ENCODE peak calls at places on chromosomes 4 and X, in seven cellular contexts. U, C, K, I, Q, G and A are unnamed samples.

GRCh38 chrX:109880629-109881028 is 122.3 kb upstream of the TMEM164 start:
- DNase-seq in U (peak; percentile 60), C (no peak), K (no peak), I (no peak), Q (peak; percentile 39), G (no peak), A (no peak)

GRCh38 chr4:154549894-154550790 is at the start of gene PLRG1:
- DNase-seq in U (peak; percentile 90), C (peak; percentile 88), K (peak; percentile 89), I (peak; percentile 98), Q (peak; percentile 70), G (peak; percentile 82), A (peak; percentile 67)

GRCh38 chr4:122606364-122607043 is 14.4 kb downstream of the IL21 start:
- DNase-seq in U (no peak), C (no peak), K (no peak), I (peak; percentile 60), Q (no peak), G (no peak), A (no peak)

GRCh38 chrX:9644335-9644734 is 121.3 kb downstream of the GPR143 start:
- DNase-seq in U (no peak), C (no peak), K (no peak), I (no peak), Q (peak; percentile 61), G (no peak), A (no peak)

GRCh38 chr4:108466936-108467902 is 153.2 kb upstream of the RPL34 start:
- DNase-seq in U (no peak), C (peak; percentile 6), K (no peak), I (peak; percentile 47), Q (peak; percentile 19), G (no peak), A (no peak)

GRCh38 chr4:115657991-115658390 is 544.6 kb upstream of the NDST4 start:
- DNase-seq in U (no peak), C (no peak), K (no peak), I (no peak), Q (no peak), G (no peak), A (no peak)

GRCh38 chr4:1479454-1479853 is 73.2 kb upstream of the NKX1-1 start:
- DNase-seq in U (no peak), C (no peak), K (peak; percentile 7), I (no peak), Q (no peak), G (no peak), A (no peak)

GRCh38 chrX:21875013-21875412 is 19.2 kb downstream of the YY2 start:
- DNase-seq in U (no peak), C (no peak), K (peak; percentile 30), I (no peak), Q (no peak), G (no peak), A (no peak)

GRCh38 chr4:109730294-109731051 is 603 bp upstream of the PLA2G12A start:
- DNase-seq in U (no peak), C (no peak), K (peak; percentile 59), I (peak; percentile 69), Q (peak; percentile 13), G (peak; percentile 17), A (peak; percentile 12)

GRCh38 chrX:19174401-19175025 is 52.2 kb upstream of the ADGRG2 start:
- DNase-seq in U (no peak), C (no peak), K (no peak), I (no peak), Q (no peak), G (no peak), A (no peak)

GRCh38 chr4:80225628-80226027 is 28.3 kb downstream of the PRDM8 start:
- DNase-seq in U (no peak), C (no peak), K (no peak), I (no peak), Q (no peak), G (no peak), A (no peak)

GRCh38 chrX:14630724-14631123 is 101.4 kb downstream of the GLRA2 start:
- DNase-seq in U (no peak), C (no peak), K (no peak), I (no peak), Q (no peak), G (no peak), A (no peak)

GRCh38 chr4:21819086-21819485 is 129.5 kb downstream of the KCNIP4 start:
- DNase-seq in U (no peak), C (no peak), K (no peak), I (no peak), Q (no peak), G (no peak), A (no peak)

GRCh38 chr4:128256539-128256938 is 31.1 kb downstream of the PGRMC2 start:
- DNase-seq in U (no peak), C (no peak), K (no peak), I (no peak), Q (no peak), G (no peak), A (no peak)
- H3K27ac ChIP-seq in U (no peak overlapping the region), C (no peak overlapping the region), K (no peak overlapping the region), I (no peak overlapping the region), Q (no peak overlapping the region), G (no peak overlapping the region), A (no peak overlapping the region)

DNA sequence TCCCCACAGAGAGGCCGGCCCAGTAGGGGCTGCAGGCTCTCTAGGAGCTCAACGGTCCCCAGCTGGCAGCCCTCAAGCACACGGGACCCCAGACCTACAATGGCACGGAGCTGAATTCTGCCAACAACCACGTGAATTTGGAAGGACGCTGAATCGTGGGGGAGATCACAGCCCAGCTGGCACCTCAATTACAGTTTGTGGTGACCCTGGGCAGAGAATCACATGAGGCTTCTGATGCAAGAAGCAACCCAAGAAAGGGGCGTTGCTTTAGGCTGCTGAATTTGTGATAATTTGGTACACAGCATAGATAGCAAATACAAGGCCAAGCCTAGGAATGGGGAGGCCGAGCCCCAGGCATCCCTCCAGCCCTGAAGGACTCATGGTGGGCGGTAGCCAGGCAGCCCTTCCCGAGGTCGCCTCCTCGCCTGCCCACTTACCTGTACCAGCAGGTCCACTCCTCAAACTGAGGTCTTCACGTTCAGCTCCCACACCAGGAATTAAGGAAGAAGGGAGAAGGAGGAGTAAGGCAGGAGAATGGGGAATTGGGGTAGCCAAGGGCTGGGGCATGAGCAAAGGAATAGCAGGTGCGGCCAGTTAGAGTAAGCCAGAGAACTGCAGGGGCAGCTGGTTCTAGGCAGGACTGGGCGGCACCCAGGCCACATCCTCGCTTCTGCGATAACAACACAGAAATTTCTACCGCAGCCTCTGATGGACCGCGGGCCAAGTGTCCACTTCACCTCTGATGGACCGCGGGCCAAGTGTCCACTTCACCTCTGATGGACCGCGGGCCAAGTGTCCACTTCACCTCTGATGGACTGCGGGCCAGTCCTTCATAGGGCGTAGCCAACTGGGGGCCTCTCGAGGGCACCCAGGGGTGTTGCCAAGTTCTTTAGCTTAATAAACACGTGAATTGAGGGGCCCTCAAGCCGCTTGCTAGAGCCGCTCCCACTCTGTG is 23.4 kb upstream of the HTRA3 start:
- DNase-seq in U (no peak), C (no peak), K (no peak), I (no peak), Q (no peak), G (no peak), A (no peak)
- TF ChIP-seq POLR2AphosphoS5 in U (no peak), C (no peak), K (no peak), I (no peak), Q (no peak), G (no peak), A (no peak)

DNA sequence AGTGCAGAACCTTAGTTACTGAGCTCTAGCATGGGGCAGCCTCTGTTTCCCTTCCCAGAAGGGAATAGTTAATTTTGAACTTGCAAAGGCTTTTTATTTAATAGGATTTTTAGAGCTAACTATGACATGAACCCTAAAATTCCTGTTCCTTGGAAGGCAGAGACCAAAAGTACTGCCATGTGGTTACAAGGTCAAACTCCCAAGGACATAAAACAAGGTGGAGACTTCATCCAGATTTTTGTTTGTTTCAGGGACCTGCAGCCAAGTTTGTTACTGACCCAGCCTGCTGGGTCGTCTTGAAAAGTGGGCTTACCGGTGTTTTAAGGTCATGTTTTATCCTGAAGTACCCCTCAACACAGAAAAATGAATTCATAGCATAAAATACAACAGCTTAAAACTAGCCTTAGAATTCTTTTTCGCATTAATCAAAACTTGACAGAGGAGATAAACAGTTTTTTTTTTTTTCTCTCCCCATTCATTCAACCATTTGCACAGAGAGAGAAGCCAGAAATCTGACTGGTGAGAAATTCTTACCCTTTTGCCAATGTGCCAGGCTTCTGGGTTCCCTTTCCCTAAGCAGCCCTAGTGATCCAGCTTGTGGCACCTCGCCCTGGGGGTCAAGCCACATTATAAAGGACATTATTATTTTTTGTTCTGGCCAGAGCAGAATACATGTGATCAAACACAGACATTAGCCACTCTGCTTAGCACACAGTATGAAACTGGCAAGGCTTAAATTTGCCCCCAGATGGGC is 21.5 kb upstream of the GRPEL1 start:
- DNase-seq in U (no peak), C (no peak), K (no peak), I (no peak), Q (no peak), G (no peak), A (no peak)
- TF ChIP-seq SIN3A in U (no peak), C (no peak), K (no peak), I (no peak), Q (no peak), G (no peak), A (no peak)

GRCh38 chrX:154734101-154734781 is 16.6 kb downstream of the GAB3 start:
- DNase-seq in U (no peak), C (no peak), K (no peak), I (peak; percentile 32), Q (no peak), G (no peak), A (no peak)
- H3K27ac ChIP-seq in U (no peak overlapping the region), C (no peak overlapping the region), K (peak overlapping the region; percentile 22), I (peak overlapping the region; percentile 60), Q (peak overlapping the region; percentile 45), G (no peak overlapping the region), A (peak overlapping the region; percentile 89)